ENCODE peak calls at places on chromosomes 6 and 20, in seven cellular contexts. One of them, this sample, is unnamed.

GRCh38 chr6:133991096-133991593 is 38.1 kb downstream of the TBPL1 start:
- DNase-seq in AG10803: peak
- DNase-seq in mammary epithelial cell: peak
- DNase-seq in cardiac fibroblast: peak
- DNase-seq in effector memory CD4-positive, alpha-beta T cell: no peak
- DNase-seq in NCI-H345: no peak
- DNase-seq in activated B cell treated with CpG ODN at 0.5 μM for 24 hours: no peak
- DNase-seq in this sample: no peak

GRCh38 chr6:45896783-45897441 is 118.7 kb downstream of the CLIC5 start:
- DNase-seq in AG10803: peak
- DNase-seq in mammary epithelial cell: no peak
- DNase-seq in cardiac fibroblast: peak
- DNase-seq in effector memory CD4-positive, alpha-beta T cell: no peak
- DNase-seq in NCI-H345: no peak
- DNase-seq in activated B cell treated with CpG ODN at 0.5 μM for 24 hours: no peak
- DNase-seq in this sample: no peak

GRCh38 chr20:45817652-45818194 is 5.3 kb downstream of the UBE2C start:
- DNase-seq in AG10803: peak
- DNase-seq in mammary epithelial cell: peak
- DNase-seq in cardiac fibroblast: peak
- DNase-seq in effector memory CD4-positive, alpha-beta T cell: no peak
- DNase-seq in NCI-H345: no peak
- DNase-seq in activated B cell treated with CpG ODN at 0.5 μM for 24 hours: no peak
- DNase-seq in this sample: no peak

GRCh38 chr20:41135187-41135887 is 2.0 kb upstream of the PLCG1 start:
- DNase-seq in AG10803: no peak
- DNase-seq in mammary epithelial cell: peak
- DNase-seq in cardiac fibroblast: peak
- DNase-seq in effector memory CD4-positive, alpha-beta T cell: peak
- DNase-seq in NCI-H345: peak
- DNase-seq in activated B cell treated with CpG ODN at 0.5 μM for 24 hours: peak
- DNase-seq in this sample: no peak

GRCh38 chr6:34015576-34015975 is 130.3 kb downstream of the GRM4 start:
- DNase-seq in AG10803: peak
- DNase-seq in mammary epithelial cell: no peak
- DNase-seq in cardiac fibroblast: no peak
- DNase-seq in effector memory CD4-positive, alpha-beta T cell: no peak
- DNase-seq in NCI-H345: no peak
- DNase-seq in activated B cell treated with CpG ODN at 0.5 μM for 24 hours: no peak
- DNase-seq in this sample: no peak

GRCh38 chr6:91633374-91634184 is 1046.7 kb upstream of the MAP3K7 start:
- DNase-seq in AG10803: no peak
- DNase-seq in mammary epithelial cell: no peak
- DNase-seq in cardiac fibroblast: no peak
- DNase-seq in effector memory CD4-positive, alpha-beta T cell: no peak
- DNase-seq in NCI-H345: no peak
- DNase-seq in activated B cell treated with CpG ODN at 0.5 μM for 24 hours: no peak
- DNase-seq in this sample: no peak

GRCh38 chr6:51542466-51542865 is 544.9 kb downstream of the PKHD1 start:
- DNase-seq in AG10803: peak
- DNase-seq in mammary epithelial cell: no peak
- DNase-seq in cardiac fibroblast: no peak
- DNase-seq in effector memory CD4-positive, alpha-beta T cell: no peak
- DNase-seq in NCI-H345: no peak
- DNase-seq in activated B cell treated with CpG ODN at 0.5 μM for 24 hours: no peak
- DNase-seq in this sample: no peak

GRCh38 chr20:59933849-59934585 is 580 bp upstream of the SYCP2 start:
- DNase-seq in AG10803: peak
- DNase-seq in mammary epithelial cell: peak
- DNase-seq in cardiac fibroblast: peak
- DNase-seq in effector memory CD4-positive, alpha-beta T cell: peak
- DNase-seq in NCI-H345: peak
- DNase-seq in activated B cell treated with CpG ODN at 0.5 μM for 24 hours: peak
- DNase-seq in this sample: no peak

GRCh38 chr6:67606905-67607828 is 1027.9 kb upstream of the ADGRB3 start:
- DNase-seq in AG10803: no peak
- DNase-seq in mammary epithelial cell: no peak
- DNase-seq in cardiac fibroblast: peak
- DNase-seq in effector memory CD4-positive, alpha-beta T cell: no peak
- DNase-seq in NCI-H345: no peak
- DNase-seq in activated B cell treated with CpG ODN at 0.5 μM for 24 hours: no peak
- DNase-seq in this sample: no peak

GRCh38 chr20:36893801-36894200 is 17.9 kb downstream of the TLDC2 start:
- DNase-seq in AG10803: no peak
- DNase-seq in mammary epithelial cell: no peak
- DNase-seq in cardiac fibroblast: no peak
- DNase-seq in effector memory CD4-positive, alpha-beta T cell: no peak
- DNase-seq in NCI-H345: no peak
- DNase-seq in activated B cell treated with CpG ODN at 0.5 μM for 24 hours: no peak
- DNase-seq in this sample: no peak

GRCh38 chr6:10369896-10370295 is 45.0 kb downstream of the TFAP2A start:
- DNase-seq in AG10803: no peak
- DNase-seq in mammary epithelial cell: peak
- DNase-seq in cardiac fibroblast: no peak
- DNase-seq in effector memory CD4-positive, alpha-beta T cell: no peak
- DNase-seq in NCI-H345: no peak
- DNase-seq in activated B cell treated with CpG ODN at 0.5 μM for 24 hours: no peak
- DNase-seq in this sample: no peak

GRCh38 chr6:25172819-25173218 is 106.4 kb upstream of the CARMIL1 start:
- DNase-seq in AG10803: peak
- DNase-seq in mammary epithelial cell: peak
- DNase-seq in cardiac fibroblast: peak
- DNase-seq in effector memory CD4-positive, alpha-beta T cell: no peak
- DNase-seq in NCI-H345: no peak
- DNase-seq in activated B cell treated with CpG ODN at 0.5 μM for 24 hours: no peak
- DNase-seq in this sample: peak

GRCh38 chr6:93407186-93407585 is 12.2 kb downstream of the EPHA7 start:
- DNase-seq in AG10803: no peak
- DNase-seq in mammary epithelial cell: no peak
- DNase-seq in cardiac fibroblast: peak
- DNase-seq in effector memory CD4-positive, alpha-beta T cell: no peak
- DNase-seq in NCI-H345: peak
- DNase-seq in activated B cell treated with CpG ODN at 0.5 μM for 24 hours: no peak
- DNase-seq in this sample: peak

GRCh38 chr20:51533291-51534172 is 9.0 kb downstream of the NFATC2 start:
- DNase-seq in AG10803: peak
- DNase-seq in mammary epithelial cell: peak
- DNase-seq in cardiac fibroblast: peak
- DNase-seq in effector memory CD4-positive, alpha-beta T cell: no peak
- DNase-seq in NCI-H345: no peak
- DNase-seq in activated B cell treated with CpG ODN at 0.5 μM for 24 hours: no peak
- DNase-seq in this sample: no peak

GRCh38 chr20:45320948-45321595 is 13.0 kb upstream of the MATN4 start:
- DNase-seq in AG10803: no peak
- DNase-seq in mammary epithelial cell: no peak
- DNase-seq in cardiac fibroblast: no peak
- DNase-seq in effector memory CD4-positive, alpha-beta T cell: no peak
- DNase-seq in NCI-H345: no peak
- DNase-seq in activated B cell treated with CpG ODN at 0.5 μM for 24 hours: no peak
- DNase-seq in this sample: no peak

GRCh38 chr20:63093966-63094766 is 87.4 kb upstream of the BHLHE23 start:
- DNase-seq in AG10803: no peak
- DNase-seq in mammary epithelial cell: no peak
- DNase-seq in cardiac fibroblast: no peak
- DNase-seq in effector memory CD4-positive, alpha-beta T cell: no peak
- DNase-seq in NCI-H345: no peak
- DNase-seq in activated B cell treated with CpG ODN at 0.5 μM for 24 hours: no peak
- DNase-seq in this sample: no peak

GRCh38 chr20:63284083-63284440 is 8.9 kb upstream of the COL20A1 start:
- DNase-seq in AG10803: no peak
- DNase-seq in mammary epithelial cell: no peak
- DNase-seq in cardiac fibroblast: no peak
- DNase-seq in effector memory CD4-positive, alpha-beta T cell: no peak
- DNase-seq in NCI-H345: no peak
- DNase-seq in activated B cell treated with CpG ODN at 0.5 μM for 24 hours: no peak
- DNase-seq in this sample: no peak

GRCh38 chr20:8867346-8867745 is 201.5 kb upstream of the PLCB4 start:
- DNase-seq in AG10803: no peak
- DNase-seq in mammary epithelial cell: no peak
- DNase-seq in cardiac fibroblast: no peak
- DNase-seq in effector memory CD4-positive, alpha-beta T cell: no peak
- DNase-seq in NCI-H345: peak
- DNase-seq in activated B cell treated with CpG ODN at 0.5 μM for 24 hours: no peak
- DNase-seq in this sample: no peak

GRCh38 chr6:169074551-169074950 is 179.1 kb downstream of the THBS2 start:
- DNase-seq in AG10803: no peak
- DNase-seq in mammary epithelial cell: no peak
- DNase-seq in cardiac fibroblast: no peak
- DNase-seq in effector memory CD4-positive, alpha-beta T cell: no peak
- DNase-seq in NCI-H345: no peak
- DNase-seq in activated B cell treated with CpG ODN at 0.5 μM for 24 hours: no peak
- DNase-seq in this sample: no peak

GRCh38 chr6:83853178-83853967 is at the start of gene RIPPLY2:
- DNase-seq in AG10803: peak
- DNase-seq in mammary epithelial cell: peak
- DNase-seq in cardiac fibroblast: peak
- DNase-seq in effector memory CD4-positive, alpha-beta T cell: no peak
- DNase-seq in NCI-H345: peak
- DNase-seq in activated B cell treated with CpG ODN at 0.5 μM for 24 hours: no peak
- DNase-seq in this sample: no peak

GRCh38 chr6:76697585-76697984 is 625.1 kb upstream of the IMPG1 start:
- DNase-seq in AG10803: no peak
- DNase-seq in mammary epithelial cell: no peak
- DNase-seq in cardiac fibroblast: peak
- DNase-seq in effector memory CD4-positive, alpha-beta T cell: no peak
- DNase-seq in NCI-H345: no peak
- DNase-seq in activated B cell treated with CpG ODN at 0.5 μM for 24 hours: no peak
- DNase-seq in this sample: no peak

GRCh38 chr6:3390698-3391097 is 66.2 kb downstream of the SLC22A23 start:
- DNase-seq in AG10803: peak
- DNase-seq in mammary epithelial cell: peak
- DNase-seq in cardiac fibroblast: peak
- DNase-seq in effector memory CD4-positive, alpha-beta T cell: no peak
- DNase-seq in NCI-H345: no peak
- DNase-seq in activated B cell treated with CpG ODN at 0.5 μM for 24 hours: no peak
- DNase-seq in this sample: no peak

GRCh38 chr20:36055145-36055544 is 86.8 kb downstream of the CNBD2 start:
- DNase-seq in AG10803: no peak
- DNase-seq in mammary epithelial cell: no peak
- DNase-seq in cardiac fibroblast: no peak
- DNase-seq in effector memory CD4-positive, alpha-beta T cell: no peak
- DNase-seq in NCI-H345: no peak
- DNase-seq in activated B cell treated with CpG ODN at 0.5 μM for 24 hours: no peak
- DNase-seq in this sample: no peak

GRCh38 chr6:137875606-137876005 is 8.5 kb downstream of the TNFAIP3 start:
- DNase-seq in AG10803: no peak
- DNase-seq in mammary epithelial cell: no peak
- DNase-seq in cardiac fibroblast: no peak
- DNase-seq in effector memory CD4-positive, alpha-beta T cell: no peak
- DNase-seq in NCI-H345: no peak
- DNase-seq in activated B cell treated with CpG ODN at 0.5 μM for 24 hours: no peak
- DNase-seq in this sample: no peak

GRCh38 chr6:39203804-39204495 is 25.3 kb downstream of the KCNK5 start:
- DNase-seq in AG10803: no peak
- DNase-seq in mammary epithelial cell: peak
- DNase-seq in cardiac fibroblast: no peak
- DNase-seq in effector memory CD4-positive, alpha-beta T cell: no peak
- DNase-seq in NCI-H345: no peak
- DNase-seq in activated B cell treated with CpG ODN at 0.5 μM for 24 hours: no peak
- DNase-seq in this sample: peak

GRCh38 chr6:47106216-47106615 is 64.1 kb upstream of the ADGRF1 start:
- DNase-seq in AG10803: no peak
- DNase-seq in mammary epithelial cell: no peak
- DNase-seq in cardiac fibroblast: no peak
- DNase-seq in effector memory CD4-positive, alpha-beta T cell: no peak
- DNase-seq in NCI-H345: no peak
- DNase-seq in activated B cell treated with CpG ODN at 0.5 μM for 24 hours: no peak
- DNase-seq in this sample: no peak

This sample was measured in retinal pigment epithelial cell.